ENCODE peak calls at places on chromosomes 11 and 22, in seven cellular contexts. One of them, this sample, is unnamed.

GRCh38 chr22:42868751-42869251 is 11.7 kb upstream of the ARFGAP3 start:
- DNase-seq in foreskin fibroblast: no peak
- DNase-seq in skeletal muscle cell: no peak
- DNase-seq in endodermal cell: no peak
- DNase-seq in uterus: no peak
- DNase-seq in bronchial epithelial cell: no peak
- DNase-seq in MM.1S: no peak
- DNase-seq in this sample: no peak

GRCh38 chr11:131796541-131796940 is 426.1 kb downstream of the NTM start:
- DNase-seq in foreskin fibroblast: no peak
- DNase-seq in skeletal muscle cell: no peak
- DNase-seq in endodermal cell: no peak
- DNase-seq in uterus: no peak
- DNase-seq in bronchial epithelial cell: no peak
- DNase-seq in MM.1S: no peak
- DNase-seq in this sample: no peak

GRCh38 chr11:62352355-62353336 is 15.4 kb downstream of the ASRGL1 start:
- DNase-seq in foreskin fibroblast: no peak
- DNase-seq in skeletal muscle cell: no peak
- DNase-seq in endodermal cell: no peak
- DNase-seq in uterus: no peak
- DNase-seq in bronchial epithelial cell: no peak
- DNase-seq in MM.1S: peak
- DNase-seq in this sample: no peak

GRCh38 chr11:14358729-14359439 is at the start of gene RRAS2:
- DNase-seq in foreskin fibroblast: peak
- DNase-seq in skeletal muscle cell: no peak
- DNase-seq in endodermal cell: peak
- DNase-seq in uterus: peak
- DNase-seq in bronchial epithelial cell: peak
- DNase-seq in MM.1S: peak
- DNase-seq in this sample: peak

GRCh38 chr11:17894929-17895658 is 117.8 kb downstream of the SERGEF start:
- DNase-seq in foreskin fibroblast: no peak
- DNase-seq in skeletal muscle cell: no peak
- DNase-seq in endodermal cell: no peak
- DNase-seq in uterus: no peak
- DNase-seq in bronchial epithelial cell: no peak
- DNase-seq in MM.1S: no peak
- DNase-seq in this sample: no peak

GRCh38 chr11:95700471-95700817 is 89.1 kb downstream of the FAM76B start:
- DNase-seq in foreskin fibroblast: no peak
- DNase-seq in skeletal muscle cell: no peak
- DNase-seq in endodermal cell: no peak
- DNase-seq in uterus: no peak
- DNase-seq in bronchial epithelial cell: no peak
- DNase-seq in MM.1S: peak
- DNase-seq in this sample: no peak

GRCh38 chr11:34792143-34792542 is 124.0 kb downstream of the APIP start:
- DNase-seq in foreskin fibroblast: no peak
- DNase-seq in skeletal muscle cell: no peak
- DNase-seq in endodermal cell: peak
- DNase-seq in uterus: no peak
- DNase-seq in bronchial epithelial cell: no peak
- DNase-seq in MM.1S: no peak
- DNase-seq in this sample: no peak

GRCh38 chr11:66020618-66021357 is 5.5 kb downstream of the CATSPER1 start:
- DNase-seq in foreskin fibroblast: peak
- DNase-seq in skeletal muscle cell: peak
- DNase-seq in endodermal cell: no peak
- DNase-seq in uterus: no peak
- DNase-seq in bronchial epithelial cell: peak
- DNase-seq in MM.1S: no peak
- DNase-seq in this sample: no peak

GRCh38 chr22:27107824-27108223 is 450.4 kb downstream of the MIAT start:
- DNase-seq in foreskin fibroblast: peak
- DNase-seq in skeletal muscle cell: peak
- DNase-seq in endodermal cell: peak
- DNase-seq in uterus: peak
- DNase-seq in bronchial epithelial cell: peak
- DNase-seq in MM.1S: no peak
- DNase-seq in this sample: no peak

GRCh38 chr11:86431258-86431657 is 56.6 kb downstream of the CCDC81 start:
- DNase-seq in foreskin fibroblast: no peak
- DNase-seq in skeletal muscle cell: no peak
- DNase-seq in endodermal cell: no peak
- DNase-seq in uterus: no peak
- DNase-seq in bronchial epithelial cell: no peak
- DNase-seq in MM.1S: no peak
- DNase-seq in this sample: no peak
- H3K4me3 ChIP-seq in foreskin fibroblast: no peak
- H3K4me3 ChIP-seq in skeletal muscle cell: no peak
- H3K4me3 ChIP-seq in endodermal cell: no peak
- H3K4me3 ChIP-seq in uterus: no peak
- H3K4me3 ChIP-seq in bronchial epithelial cell: no peak
- H3K4me3 ChIP-seq in MM.1S: no peak
- H3K4me3 ChIP-seq in this sample: no peak

DNA sequence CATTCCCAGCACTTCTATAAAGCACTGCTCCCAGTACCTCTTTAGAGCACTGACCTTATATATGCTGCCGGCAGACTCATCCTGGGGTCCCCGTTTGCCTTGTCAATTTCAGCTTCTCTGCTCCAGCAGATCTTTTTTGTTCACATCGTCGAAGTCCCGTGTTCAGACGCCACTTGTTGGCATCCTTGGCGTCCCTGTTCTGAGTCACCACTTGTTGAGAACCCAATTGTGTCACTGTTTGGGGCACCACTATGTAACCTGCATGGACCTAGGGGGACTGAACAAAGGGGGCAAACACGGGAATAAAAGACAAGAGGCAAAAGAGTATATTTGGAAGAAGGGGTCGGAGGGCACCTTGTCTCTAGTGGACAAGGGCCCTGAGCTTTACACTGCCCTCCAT is 25.5 kb downstream of the OR10A6 start:
- DNase-seq in foreskin fibroblast: no peak
- DNase-seq in skeletal muscle cell: no peak
- DNase-seq in endodermal cell: no peak
- DNase-seq in uterus: no peak
- DNase-seq in bronchial epithelial cell: peak
- DNase-seq in MM.1S: no peak
- DNase-seq in this sample: no peak
- H3K4me3 ChIP-seq in foreskin fibroblast: no peak
- H3K4me3 ChIP-seq in skeletal muscle cell: no peak
- H3K4me3 ChIP-seq in endodermal cell: peak
- H3K4me3 ChIP-seq in uterus: no peak
- H3K4me3 ChIP-seq in bronchial epithelial cell: peak
- H3K4me3 ChIP-seq in MM.1S: no peak
- H3K4me3 ChIP-seq in this sample: no peak

GRCh38 chr22:19890502-19891349 is 36.1 kb upstream of the GNB1L start:
- DNase-seq in foreskin fibroblast: no peak
- DNase-seq in skeletal muscle cell: no peak
- DNase-seq in endodermal cell: no peak
- DNase-seq in uterus: no peak
- DNase-seq in bronchial epithelial cell: no peak
- DNase-seq in MM.1S: no peak
- DNase-seq in this sample: peak
- H3K4me3 ChIP-seq in foreskin fibroblast: no peak
- H3K4me3 ChIP-seq in skeletal muscle cell: no peak
- H3K4me3 ChIP-seq in endodermal cell: no peak
- H3K4me3 ChIP-seq in uterus: no peak
- H3K4me3 ChIP-seq in bronchial epithelial cell: no peak
- H3K4me3 ChIP-seq in MM.1S: peak
- H3K4me3 ChIP-seq in this sample: peak

DNA sequence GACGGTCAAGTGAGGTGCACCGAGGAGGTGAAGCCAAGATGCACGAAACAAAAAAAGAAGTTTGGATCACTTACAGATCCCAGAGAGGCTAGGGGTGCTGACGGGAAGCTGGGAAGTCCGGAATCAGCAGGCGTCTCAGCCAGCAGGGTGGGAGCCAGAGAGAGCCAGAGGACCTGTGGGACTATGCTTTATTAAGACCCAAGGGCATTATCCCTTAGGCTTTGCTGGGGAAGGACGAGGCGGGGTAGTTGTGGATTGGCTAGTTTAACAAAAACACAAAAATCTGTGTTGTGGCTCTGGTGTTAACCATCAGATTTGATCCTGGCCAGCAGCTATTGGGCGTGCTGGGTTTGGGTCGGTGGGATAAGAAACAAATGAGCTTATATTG is 427.1 kb downstream of the DYNC2H1 start:
- DNase-seq in foreskin fibroblast: no peak
- DNase-seq in skeletal muscle cell: no peak
- DNase-seq in endodermal cell: no peak
- DNase-seq in uterus: no peak
- DNase-seq in bronchial epithelial cell: no peak
- DNase-seq in MM.1S: no peak
- DNase-seq in this sample: no peak
- H3K4me3 ChIP-seq in foreskin fibroblast: no peak
- H3K4me3 ChIP-seq in skeletal muscle cell: no peak
- H3K4me3 ChIP-seq in endodermal cell: no peak
- H3K4me3 ChIP-seq in uterus: no peak
- H3K4me3 ChIP-seq in bronchial epithelial cell: no peak
- H3K4me3 ChIP-seq in MM.1S: no peak
- H3K4me3 ChIP-seq in this sample: no peak